ENCODE peak calls at places on chromosomes 5 and 9, in four cellular contexts. M, W, R and E are unnamed samples.

GRCh38 chr5:6338871-6339270 is 39.5 kb downstream of the MED10 start:
- DNase-seq in M (no peak), W (no peak), R (no peak), E (no peak)

GRCh38 chr5:135223404-135223803 is 175.6 kb downstream of the MACROH2A1 start:
- DNase-seq in W (no peak), R (no peak), M (no peak), E (peak)

GRCh38 chr9:2093920-2094597 is 78.9 kb downstream of the SMARCA2 start:
- DNase-seq in R (no peak), M (no peak), W (no peak), E (no peak)

GRCh38 chr5:168642019-168642418 is 62.9 kb upstream of the PANK3 start:
- DNase-seq in M (no peak), W (no peak), R (no peak), E (no peak)

GRCh38 chr5:107570805-107571531 is 99.8 kb downstream of the EFNA5 start:
- DNase-seq in M (no peak), R (no peak), W (peak), E (no peak)

GRCh38 chr5:180336234-180337020 is 16.7 kb downstream of the GFPT2 start:
- DNase-seq in M (no peak), R (no peak), W (peak), E (no peak)

GRCh38 chr9:134575817-134576176 is 65.8 kb upstream of the COL5A1 start:
- DNase-seq in W (no peak), M (no peak), R (no peak), E (no peak)

GRCh38 chr5:14218011-14218410 is 74.9 kb downstream of the TRIO start:
- DNase-seq in R (no peak), M (no peak), W (no peak), E (no peak)

GRCh38 chr5:160675988-160676387 is 176.0 kb downstream of the ATP10B start:
- DNase-seq in M (no peak), R (no peak), W (no peak), E (no peak)

GRCh38 chr5:28807230-28807629 is 1768.8 kb upstream of the CDH9 start:
- DNase-seq in R (no peak), W (no peak), M (no peak), E (no peak)

GRCh38 chr9:5790923-5791322 is 42.0 kb downstream of the ERMP1 start:
- DNase-seq in M (no peak), W (no peak), R (no peak), E (no peak)